ENCODE peak calls at places on chromosomes 5 and 9, in eight cellular contexts. E is brain microvascular endothelial cell; Z is posterior cingulate gyrus; I is naive B cell; S is AG04450; K is HCEC 1CT; M is activated T-helper 9 cell treated with anti-CD3 and anti-CD28 coated beads, Interleukin-2, amount 50 U/mL, for 16 hours; D is left ventricle myocardium inferior. V is an unnamed sample.

GRCh38 chr5:1800470-1801060 is 642 bp upstream of the NDUFS6 start:
- DNase-seq in E (no peak), Z (no peak), I (no peak), S (no peak), K (no peak), M (peak), D (no peak), V (no peak)

GRCh38 chr9:137299938-137300337 is 2.1 kb downstream of the NRARP start:
- DNase-seq in E (no peak), Z (no peak), I (no peak), S (no peak), K (no peak), M (no peak), D (peak), V (no peak)

GRCh38 chr9:14868772-14869583 is 41.2 kb downstream of the FREM1 start:
- DNase-seq in E (no peak), Z (no peak), I (no peak), S (no peak), K (no peak), M (no peak), D (no peak), V (no peak)

GRCh38 chr5:146825033-146825432 is 53.5 kb downstream of the PPP2R2B start:
- DNase-seq in E (peak), Z (no peak), I (no peak), S (no peak), K (no peak), M (no peak), D (no peak), V (no peak)

GRCh38 chr5:169956756-169957155 is 23.5 kb downstream of the INSYN2B start:
- DNase-seq in E (no peak), Z (no peak), I (no peak), S (no peak), K (no peak), M (no peak), D (no peak), V (no peak)

GRCh38 chr5:112684737-112685136 is 52.9 kb upstream of the APC start:
- DNase-seq in E (peak), Z (no peak), I (no peak), S (no peak), K (peak), M (no peak), D (no peak), V (no peak)

GRCh38 chr9:127942152-127943010 is 4.7 kb upstream of the DPM2 start:
- DNase-seq in E (peak), Z (peak), I (peak), S (no peak), K (peak), M (no peak), D (peak), V (no peak)

GRCh38 chr5:125198270-125198974 is 452.0 kb upstream of the ZNF608 start:
- DNase-seq in E (peak), Z (peak), I (no peak), S (peak), K (peak), M (no peak), D (peak), V (no peak)

V was measured in activated T-helper 1 cell treated with Interleukin-2 at 50 U/mL for 16 hours.